ENCODE peak calls at places on chromosomes 13 and 19, in four cellular contexts. M is NCI-H1694, F is stomach, C is WERI-Rb-1. W is an unnamed sample.

GRCh38 chr19:17647071-17648020 is 40.8 kb downstream of the UNC13A start:
- DNase-seq in M (no peak), F (no peak), C (no peak), W (no peak)

GRCh38 chr13:28117689-28118377 is 17.5 kb upstream of the FLT3 start:
- DNase-seq in M (no peak), F (peak), C (no peak), W (no peak)

GRCh38 chr13:108575430-108575829 is 54.0 kb upstream of the MYO16 start:
- DNase-seq in M (no peak), F (no peak), C (no peak), W (no peak)

GRCh38 chr19:33438987-33439781 is 65.7 kb downstream of the CEBPG start:
- DNase-seq in M (no peak), F (no peak), C (no peak), W (no peak)

GRCh38 chr13:101919541-101920306 is 467.2 kb downstream of the ITGBL1 start:
- DNase-seq in M (peak), F (no peak), C (peak), W (no peak)

GRCh38 chr13:112734696-112735547 is 45.1 kb downstream of the ATP11A start:
- DNase-seq in M (no peak), F (no peak), C (no peak), W (no peak)

GRCh38 chr19:409006-409514 is at the start of gene C2CD4C:
- DNase-seq in M (no peak), F (no peak), C (peak), W (no peak)

GRCh38 chr19:11286312-11286974 is 9.5 kb upstream of the TSPAN16 start:
- DNase-seq in M (no peak), F (no peak), C (no peak), W (no peak)

GRCh38 chr13:106277483-106278154 is 257.8 kb downstream of the EFNB2 start:
- DNase-seq in M (no peak), F (no peak), C (peak), W (no peak)

GRCh38 chr13:62327367-62327766 is 911.7 kb upstream of the PCDH20 start:
- DNase-seq in M (no peak), F (no peak), C (no peak), W (no peak)

GRCh38 chr13:90427322-90428272 is 919.9 kb upstream of the MIR17HG start:
- DNase-seq in M (no peak), F (no peak), C (no peak), W (no peak)

GRCh38 chr19:51063664-51064063 is 1.2 kb downstream of the KLK13 start:
- DNase-seq in M (no peak), F (peak), C (no peak), W (no peak)

GRCh38 chr19:55216461-55217198 is 7.3 kb upstream of the PTPRH start:
- DNase-seq in M (peak), F (peak), C (peak), W (peak)

GRCh38 chr19:49665301-49666119 is at the start of the genes BCL2L12 and IRF3:
- DNase-seq in M (peak), F (peak), C (peak), W (peak)

GRCh38 chr13:112893570-112894422 is 75.2 kb upstream of the MCF2L start:
- DNase-seq in M (no peak), F (peak), C (peak), W (no peak)

GRCh38 chr19:2046046-2046907 is 4.8 kb downstream of the MKNK2 start:
- DNase-seq in M (no peak), F (no peak), C (no peak), W (no peak)

GRCh38 chr19:7076151-7076550 is 6.6 kb downstream of the ZNF557 start:
- DNase-seq in M (no peak), F (no peak), C (no peak), W (no peak)

GRCh38 chr13:103371271-103371670 is 305.1 kb upstream of the SLC10A2 start:
- DNase-seq in M (no peak), F (no peak), C (no peak), W (no peak)

GRCh38 chr13:50948576-50948975 is 39.0 kb downstream of the RNASEH2B start:
- DNase-seq in M (no peak), F (no peak), C (no peak), W (no peak)

GRCh38 chr13:20350380-20350763 is 118.3 kb upstream of the GJB6 start:
- DNase-seq in M (no peak), F (no peak), C (no peak), W (no peak)

GRCh38 chr13:20148501-20149183 is 12.2 kb downstream of the GJA3 start:
- DNase-seq in M (no peak), F (no peak), C (no peak), W (no peak)